ENCODE peak calls at places on chromosome 12, in ten cellular contexts. N is cardiac muscle cell, R is Peyer's patch, U is kidney, L is right lobe of liver, D is fibroblast of lung, H is transverse colon, I is lower leg skin, W is upper lobe of left lung, C is choroid plexus epithelial cell. J is an unnamed sample.

GRCh38 chr12:27615331-27615891 is 80.8 kb upstream of the REP15 start:
- DNase-seq in H (no peak), R (no peak), U (no peak), I (no peak), C (no peak), N (peak), W (no peak), D (no peak), L (no peak), J (peak)

GRCh38 chr12:47214771-47215170 is 135.0 kb upstream of the AMIGO2 start:
- DNase-seq in R (no peak), W (no peak), I (no peak), U (no peak), C (no peak), D (no peak), H (no peak), N (no peak), L (no peak), J (no peak)

GRCh38 chr12:21223930-21224329 is 92.9 kb downstream of the SLCO1B1 start:
- DNase-seq in U (no peak), R (no peak), W (no peak), D (no peak), I (no peak), L (no peak), C (no peak), N (no peak), H (no peak), J (no peak)

GRCh38 chr12:24600559-24600958 is 348.3 kb downstream of the BCAT1 start:
- DNase-seq in D (no peak), I (no peak), N (no peak), C (no peak), R (no peak), L (no peak), W (no peak), U (no peak), H (no peak), J (peak)

GRCh38 chr12:124754949-124755800 is 108.5 kb downstream of the SCARB1 start:
- DNase-seq in C (peak), U (peak), N (peak), H (peak), W (peak), L (peak), R (peak), I (peak), D (peak), J (peak)

GRCh38 chr12:53413485-53414215 is 10.0 kb upstream of the AMHR2 start:
- DNase-seq in R (no peak), U (no peak), H (no peak), N (no peak), C (peak), I (no peak), L (no peak), D (no peak), W (no peak), J (peak)

GRCh38 chr12:32413412-32413811 is 14.1 kb downstream of the FGD4 start:
- DNase-seq in N (no peak), L (no peak), R (no peak), I (no peak), H (no peak), U (no peak), C (no peak), D (no peak), W (no peak), J (no peak)

GRCh38 chr12:16563519-16563918 is 42.4 kb downstream of the LMO3 start:
- DNase-seq in L (no peak), U (no peak), I (no peak), C (no peak), W (no peak), D (no peak), H (no peak), N (peak), R (no peak), J (peak)

GRCh38 chr12:131608740-131609665 is 101.9 kb upstream of the SFSWAP start:
- DNase-seq in U (no peak), W (peak), R (peak), D (peak), I (peak), H (peak), N (peak), C (peak), L (peak), J (peak)

GRCh38 chr12:2247109-2247508 is 194.3 kb downstream of the CACNA1C start:
- DNase-seq in W (no peak), N (no peak), D (no peak), H (no peak), I (no peak), C (no peak), L (no peak), U (no peak), R (no peak), J (no peak)

GRCh38 chr12:22100952-22101748 is 55.1 kb downstream of the CMAS start:
- DNase-seq in D (peak), W (no peak), I (no peak), H (peak), R (no peak), N (peak), U (no peak), L (no peak), C (peak), J (peak)

GRCh38 chr12:14403711-14404164 is 38.3 kb downstream of the ATF7IP start:
- DNase-seq in R (no peak), I (no peak), C (peak), D (peak), H (no peak), N (peak), W (no peak), U (no peak), L (no peak), J (peak)

GRCh38 chr12:120925740-120926563 is 21.8 kb upstream of the SPPL3 start:
- DNase-seq in U (no peak), R (no peak), D (no peak), L (no peak), H (no peak), W (no peak), I (peak), N (no peak), C (no peak), J (no peak)

GRCh38 chr12:95385246-95385645 is 88.7 kb upstream of the METAP2 start:
- DNase-seq in N (peak), L (no peak), W (no peak), I (no peak), D (peak), R (no peak), C (peak), H (no peak), U (no peak), J (peak)

GRCh38 chr12:57754411-57755193 is at the start of gene MARCHF9:
- DNase-seq in R (peak), C (no peak), W (peak), D (no peak), I (peak), U (peak), L (peak), H (peak), N (no peak), J (no peak)

GRCh38 chr12:65434737-65435136 is 156.3 kb downstream of the MSRB3 start:
- DNase-seq in L (no peak), U (no peak), I (no peak), D (no peak), W (no peak), R (no peak), H (no peak), C (no peak), N (no peak), J (no peak)

GRCh38 chr12:68381476-68381875 is 49.3 kb upstream of the MDM1 start:
- DNase-seq in N (no peak), H (no peak), I (no peak), C (no peak), U (no peak), D (no peak), W (no peak), L (no peak), R (no peak), J (no peak)

GRCh38 chr12:129964826-129965457 is 61.1 kb upstream of the TMEM132D start:
- DNase-seq in C (no peak), U (no peak), L (no peak), W (no peak), I (no peak), H (no peak), R (no peak), D (no peak), N (no peak), J (no peak)

GRCh38 chr12:124828264-124829007 is 35.2 kb downstream of the SCARB1 start:
- DNase-seq in W (no peak), I (no peak), H (peak), R (peak), C (peak), U (peak), L (peak), N (peak), D (no peak), J (peak)

GRCh38 chr12:13154027-13154538 is 42.4 kb upstream of the EMP1 start:
- DNase-seq in N (peak), L (no peak), H (no peak), U (no peak), D (peak), I (no peak), W (no peak), R (no peak), C (peak), J (peak)

GRCh38 chr12:40446385-40446784 is 221.6 kb downstream of the LRRK2 start:
- DNase-seq in I (no peak), U (no peak), W (no peak), C (peak), D (no peak), R (no peak), N (no peak), L (no peak), H (no peak), J (peak)

GRCh38 chr12:110649341-110649847 is 35.5 kb downstream of the TCTN1 start:
- DNase-seq in R (no peak), W (peak), D (peak), C (no peak), U (no peak), L (no peak), I (no peak), N (no peak), H (no peak), J (no peak)

GRCh38 chr12:12642916-12643315 is 31.2 kb downstream of the CREBL2 start:
- DNase-seq in N (no peak), C (no peak), I (no peak), H (no peak), W (no peak), R (no peak), L (no peak), U (no peak), D (no peak), J (no peak)

GRCh38 chr12:19201653-19202052 is 72.1 kb downstream of the PLEKHA5 start:
- DNase-seq in R (no peak), L (no peak), U (no peak), C (peak), W (no peak), I (no peak), H (no peak), D (no peak), N (peak), J (peak)

GRCh38 chr12:46574853-46575252 is 202.3 kb upstream of the SLC38A2 start:
- DNase-seq in D (no peak), N (no peak), I (no peak), H (no peak), L (no peak), C (no peak), R (no peak), U (no peak), W (no peak), J (no peak)

GRCh38 chr12:95487024-95487423 is 13.1 kb downstream of the METAP2 start:
- DNase-seq in W (no peak), L (no peak), R (no peak), C (no peak), D (peak), U (no peak), I (no peak), N (no peak), H (no peak), J (no peak)

GRCh38 chr12:19850341-19851065 is 411.2 kb downstream of the AEBP2 start:
- DNase-seq in I (no peak), C (peak), R (no peak), H (no peak), U (no peak), W (no peak), D (peak), N (peak), L (no peak), J (peak)

GRCh38 chr12:72214163-72214562 is 58.0 kb upstream of the TRHDE start:
- DNase-seq in H (no peak), C (peak), D (peak), R (no peak), N (peak), L (no peak), I (no peak), U (no peak), W (no peak), J (no peak)

GRCh38 chr12:27554421-27555186 is 30.6 kb downstream of the PPFIBP1 start:
- DNase-seq in U (peak), D (peak), C (peak), R (no peak), L (no peak), W (no peak), H (peak), I (peak), N (peak), J (peak)

DNA sequence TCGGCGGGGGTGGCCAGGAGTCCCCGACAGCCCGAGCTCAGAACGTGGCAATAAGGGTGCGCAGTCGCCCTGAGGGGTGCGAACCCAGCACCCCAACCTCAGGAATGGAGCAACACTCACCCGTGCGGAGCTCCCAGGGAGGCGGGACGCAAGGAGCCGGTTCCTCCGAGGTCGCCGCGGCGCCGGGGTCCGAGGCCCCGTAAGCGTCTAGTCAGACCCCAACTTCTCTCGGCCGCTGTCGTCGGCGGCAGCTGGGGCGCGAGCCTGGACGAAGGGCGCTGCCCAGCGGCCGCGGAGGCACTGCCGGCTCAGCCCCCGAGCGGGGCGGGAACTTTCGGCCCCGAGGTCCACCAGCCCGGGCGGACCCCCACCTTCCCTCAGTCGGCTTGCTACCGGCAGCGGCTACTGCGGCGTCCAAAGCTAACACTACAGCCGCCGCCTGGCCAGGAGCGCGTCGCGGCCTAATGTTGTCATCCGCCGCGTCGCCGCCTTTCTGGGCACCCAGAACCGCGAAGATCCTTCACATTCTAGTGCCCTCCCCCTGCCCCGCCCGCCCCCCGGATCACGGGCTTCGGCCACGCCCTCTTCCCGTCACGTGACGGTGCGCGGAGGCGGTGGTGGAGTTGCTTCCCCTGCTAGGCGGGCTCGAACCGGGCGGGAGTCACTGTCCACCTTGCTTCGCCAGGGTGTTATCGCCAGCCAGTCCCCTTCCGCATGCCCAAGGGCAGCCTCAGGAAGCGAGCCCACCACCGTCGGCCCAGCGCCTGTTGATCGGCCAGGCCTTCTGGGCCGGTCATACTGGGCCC is at the start of gene OSBPL8:
- DNase-seq in D (peak), R (peak), W (peak), I (peak), H (peak), L (peak), C (peak), N (peak), U (peak), J (peak)
- TF ChIP-seq CTCF in D (peak), R (peak), W (no peak), I (no peak), H (no peak), L (peak), C (peak), N (peak), U (peak), J (no peak)

GRCh38 chr12:116708826-116709756 is 28.8 kb downstream of the SPRING1 start:
- DNase-seq in N (peak), L (peak), D (peak), H (peak), I (peak), W (no peak), R (peak), U (no peak), C (peak), J (peak)
- H3K4me3 ChIP-seq in N (no peak), L (no peak), D (no peak), H (no peak), I (no peak), W (no peak), R (no peak), U (peak), C (no peak), J (no peak)

DNA sequence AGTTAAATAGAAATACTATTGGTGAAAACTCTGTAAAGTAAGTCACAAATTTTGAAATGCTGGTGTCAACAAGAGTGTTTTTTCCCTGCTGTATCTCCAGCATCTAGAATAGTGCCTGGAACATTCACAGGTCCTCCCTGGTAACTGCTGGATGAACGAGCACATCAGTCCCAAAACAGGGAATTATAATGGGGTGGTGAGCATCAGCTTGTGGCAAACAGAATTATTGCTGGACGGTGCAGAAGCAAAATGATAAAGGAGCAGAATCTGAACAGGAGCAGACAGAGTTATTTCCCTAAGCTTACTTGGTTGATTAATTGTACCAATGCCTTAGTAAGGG is 129.9 kb downstream of the GRIP1 start:
- DNase-seq in N (no peak), I (no peak), H (no peak), R (no peak), C (no peak), L (no peak), U (no peak), W (no peak), D (no peak), J (no peak)
- TF ChIP-seq CTCF in N (peak), I (no peak), H (no peak), R (no peak), C (no peak), L (no peak), U (no peak), W (no peak), D (no peak), J (no peak)

DNA sequence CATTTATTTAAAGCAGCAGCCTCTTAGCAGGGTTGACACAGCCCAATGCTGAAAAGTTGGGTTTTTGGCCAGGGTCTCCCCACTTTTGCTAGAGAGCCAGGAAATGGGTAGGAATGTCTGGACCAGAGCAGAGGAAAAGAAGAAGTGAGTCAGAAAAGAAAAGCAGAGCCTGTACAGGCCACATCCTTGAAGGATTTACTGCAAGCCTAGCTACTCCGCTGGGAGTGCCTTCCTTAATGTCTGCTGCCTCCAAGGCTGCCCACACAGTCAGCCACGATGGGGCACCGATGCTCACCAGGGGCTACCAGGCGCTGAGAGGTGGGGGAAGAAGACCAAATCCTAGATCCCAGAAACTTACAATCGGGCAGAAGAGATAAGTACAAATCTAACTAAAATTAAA is 139.2 kb downstream of the C12orf75 start:
- DNase-seq in R (no peak), N (no peak), I (no peak), C (no peak), D (no peak), U (no peak), L (no peak), W (peak), H (no peak), J (no peak)
- H3K4me3 ChIP-seq in R (no peak), N (no peak), I (no peak), C (no peak), D (no peak), U (no peak), L (no peak), W (no peak), H (no peak), J (peak)

DNA sequence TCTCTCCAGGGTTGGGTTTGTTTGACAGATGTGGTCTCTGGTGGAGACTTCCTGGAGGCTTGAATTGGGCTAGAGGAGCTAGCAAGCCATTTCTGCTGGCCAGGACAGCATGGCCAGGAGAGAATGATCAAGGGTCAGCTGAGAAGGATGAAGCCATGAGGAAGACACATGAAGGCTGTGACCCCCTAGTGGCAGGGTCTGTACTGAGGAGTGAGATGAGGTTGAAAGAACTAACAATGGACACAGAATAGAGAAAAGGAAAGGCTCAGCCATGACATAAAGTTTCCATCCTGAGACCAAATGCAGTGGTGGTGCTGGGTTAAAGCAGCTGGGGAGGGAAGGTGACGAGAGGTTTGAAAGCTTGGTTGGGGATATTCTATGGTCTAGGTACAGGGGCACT is 89.9 kb downstream of the NT5DC3 start:
- DNase-seq in I (no peak), C (no peak), N (no peak), H (no peak), W (no peak), L (no peak), D (no peak), U (no peak), R (no peak), J (no peak)
- TF ChIP-seq CTCF in I (no peak), C (peak), N (no peak), H (no peak), W (no peak), L (no peak), D (no peak), U (no peak), R (no peak), J (peak)

DNA sequence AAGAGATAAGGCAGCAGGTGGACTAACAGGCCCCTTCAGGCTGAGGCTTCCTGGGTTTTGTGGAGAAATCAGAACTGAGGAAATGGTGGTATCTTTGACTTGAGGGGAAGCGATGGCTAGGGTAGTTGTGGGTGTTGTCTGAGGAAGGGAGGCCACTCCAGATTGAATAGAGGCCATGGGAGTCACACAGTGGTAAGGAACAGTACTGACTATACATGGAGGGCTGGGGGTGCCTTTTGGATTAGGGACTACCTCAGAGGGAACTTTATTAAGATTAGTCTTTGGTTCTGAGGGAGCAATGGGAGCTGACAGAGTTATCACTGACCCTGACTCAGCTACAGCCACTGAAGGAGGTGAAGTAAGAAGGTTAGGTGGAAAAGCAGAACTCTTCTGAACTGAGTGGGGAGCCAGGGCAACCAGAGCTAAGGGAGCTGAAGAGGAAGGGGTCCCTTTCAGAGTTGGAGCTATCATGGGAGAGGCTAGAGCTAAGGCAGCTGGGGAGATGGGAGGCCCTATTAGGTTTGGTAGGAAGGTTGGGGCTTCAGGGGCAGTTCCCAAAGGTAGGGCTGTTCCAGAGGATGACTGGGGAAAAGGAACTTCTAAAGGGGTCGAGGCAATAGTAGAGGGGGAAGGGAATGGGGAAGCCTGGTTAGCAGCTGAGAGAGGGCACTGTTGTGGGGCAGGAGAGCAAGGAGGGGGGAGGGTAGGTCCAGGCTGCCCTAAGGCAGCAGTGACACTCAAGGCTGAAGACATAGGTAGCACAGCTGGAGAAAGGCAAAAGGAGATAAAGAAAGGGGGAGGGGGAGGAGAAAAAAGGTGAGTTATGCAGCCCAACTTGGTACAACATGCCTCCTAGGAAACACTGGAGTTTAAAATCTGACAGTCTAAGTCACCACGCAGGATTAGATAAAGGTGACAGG is 4.1 kb downstream of the NACA start:
- DNase-seq in I (no peak), R (no peak), W (no peak), H (no peak), U (no peak), N (no peak), C (no peak), L (no peak), D (no peak), J (no peak)
- H3K4me3 ChIP-seq in I (no peak), R (no peak), W (no peak), H (no peak), U (no peak), N (no peak), C (no peak), L (no peak), D (peak), J (no peak)

J was measured in cardiac fibroblast.